ENCODE peak calls at places on chromosomes 7 and 10, in four cellular contexts. S, Q, O and U are unnamed samples.

GRCh38 chr7:107661081-107661864 is 645 bp downstream of the SLC26A4 start:
- DNase-seq in O (peak; percentile 61), S (peak; percentile 60), Q (no peak), U (peak; percentile 7)

GRCh38 chr7:132846086-132846485 is 235.8 kb downstream of the CHCHD3 start:
- DNase-seq in O (no peak), Q (no peak), S (no peak), U (no peak)

GRCh38 chr7:78198756-78199155 is 400.2 kb downstream of the PHTF2 start:
- DNase-seq in Q (no peak), O (peak; percentile 38), S (no peak), U (no peak)

GRCh38 chr10:32795598-32796183 is 162.3 kb downstream of the ITGB1 start:
- DNase-seq in S (peak; percentile 45), O (peak; percentile 70), Q (peak; percentile 15), U (no peak)

GRCh38 chr10:66941491-66941890 is 15.7 kb downstream of the LRRTM3 start:
- DNase-seq in O (no peak), S (no peak), Q (no peak), U (no peak)

GRCh38 chr7:29885626-29886025 is 79.3 kb downstream of the WIPF3 start:
- DNase-seq in S (no peak), Q (no peak), O (no peak), U (no peak)

GRCh38 chr10:78851652-78852051 is 217.1 kb upstream of the ZMIZ1 start:
- DNase-seq in O (peak; percentile 55), Q (no peak), S (no peak), U (no peak)

GRCh38 chr10:132868995-132869394 is 73.4 kb downstream of the CFAP46 start:
- DNase-seq in Q (no peak), O (no peak), S (no peak), U (no peak)

GRCh38 chr10:10596256-10596655 is 421.4 kb upstream of the CELF2 start:
- DNase-seq in S (no peak), O (no peak), Q (no peak), U (no peak)

GRCh38 chr7:55081067-55081853 is 62.4 kb downstream of the EGFR start:
- DNase-seq in Q (no peak), S (no peak), O (peak; percentile 7), U (no peak)

GRCh38 chr10:18204050-18204449 is 63.8 kb downstream of the CACNB2 start:
- DNase-seq in Q (no peak), S (no peak), O (no peak), U (no peak)

GRCh38 chr10:118309911-118310310 is 32.2 kb downstream of the FAM204A start:
- DNase-seq in O (no peak), S (no peak), Q (no peak), U (no peak)

GRCh38 chr10:133159950-133160812 is at the start of gene KNDC1:
- DNase-seq in Q (peak; percentile 81), S (no peak), O (peak; percentile 79), U (no peak)

GRCh38 chr7:137469858-137470257 is 126.3 kb upstream of the PTN start:
- DNase-seq in S (no peak), O (no peak), Q (no peak), U (no peak)

GRCh38 chr7:96118449-96119001 is 203.4 kb downstream of the SLC25A13 start:
- DNase-seq in S (no peak), Q (no peak), O (no peak), U (no peak)

GRCh38 chr7:139651308-139651707 is 126.5 kb downstream of the HIPK2 start:
- DNase-seq in Q (no peak), S (no peak), O (no peak), U (no peak)

GRCh38 chr7:94510582-94511456 is 1.2 kb downstream of the CASD1 start:
- DNase-seq in Q (no peak), S (peak; percentile 54), O (peak; percentile 50), U (no peak)

GRCh38 chr7:22052650-22053336 is 107.1 kb upstream of the CDCA7L start:
- DNase-seq in S (no peak), O (no peak), Q (no peak), U (no peak)

GRCh38 chr7:158581440-158582088 is 6.1 kb downstream of the PTPRN2 start:
- DNase-seq in O (no peak), Q (no peak), S (no peak), U (no peak)
- H3K9me3 ChIP-seq in O (peaks cover 29% of the 10 kb centered on the region), Q (no peaks in the 10 kb centered on the region), S (peaks cover 31% of the 10 kb centered on the region), U (no peaks in the 10 kb centered on the region)

GRCh38 chr10:31700222-31700621 is 228.4 kb downstream of the ARHGAP12 start:
- DNase-seq in S (no peak), Q (no peak), O (peak; percentile 22), U (no peak)

GRCh38 chr10:31693499-31693898 is 235.1 kb downstream of the ARHGAP12 start:
- DNase-seq in O (no peak), Q (no peak), S (no peak), U (no peak)

GRCh38 chr10:31698169-31698890 is 230.3 kb downstream of the ARHGAP12 start:
- DNase-seq in O (peak; percentile 95), S (no peak), Q (no peak), U (no peak)

GRCh38 chr10:31694929-31695837 is 233.4 kb downstream of the ARHGAP12 start:
- DNase-seq in S (no peak), Q (no peak), O (no peak), U (no peak)

GRCh38 chr10:31697271-31698168 is 231.1 kb downstream of the ARHGAP12 start:
- DNase-seq in O (peak; percentile 84), S (no peak), Q (no peak), U (no peak)
- H3K4me3 ChIP-seq in O (peak overlapping the region; percentile 76), S (no peak overlapping the region), Q (no peak overlapping the region), U (no peak overlapping the region)

DNA sequence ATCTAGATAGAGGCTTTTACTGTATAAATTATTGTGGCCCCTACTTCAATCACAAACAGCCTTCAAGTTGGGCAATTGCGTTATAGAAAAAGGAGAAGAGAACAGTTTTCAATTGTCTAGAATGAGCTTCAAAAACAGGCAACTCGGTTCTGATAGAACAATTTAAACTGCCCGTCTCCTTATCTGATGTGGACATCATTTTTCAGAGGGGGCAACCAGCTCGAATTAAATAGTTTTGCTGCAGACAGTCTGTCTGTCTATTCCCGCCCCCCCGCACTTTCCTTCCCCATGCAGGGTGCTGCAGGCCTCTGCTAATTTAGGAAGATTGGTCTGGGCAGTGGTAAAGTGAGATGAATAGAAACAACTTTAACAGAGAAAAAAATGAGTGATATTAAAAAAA is 58.4 kb downstream of the BUB3 start:
- DNase-seq in O (no peak), Q (no peak), S (no peak), U (no peak)
- H3K9me3 ChIP-seq in O (peaks cover 25% of the 10 kb centered on the region), Q (no peaks in the 10 kb centered on the region), S (peaks cover 8% of the 10 kb centered on the region), U (no peaks in the 10 kb centered on the region)

DNA sequence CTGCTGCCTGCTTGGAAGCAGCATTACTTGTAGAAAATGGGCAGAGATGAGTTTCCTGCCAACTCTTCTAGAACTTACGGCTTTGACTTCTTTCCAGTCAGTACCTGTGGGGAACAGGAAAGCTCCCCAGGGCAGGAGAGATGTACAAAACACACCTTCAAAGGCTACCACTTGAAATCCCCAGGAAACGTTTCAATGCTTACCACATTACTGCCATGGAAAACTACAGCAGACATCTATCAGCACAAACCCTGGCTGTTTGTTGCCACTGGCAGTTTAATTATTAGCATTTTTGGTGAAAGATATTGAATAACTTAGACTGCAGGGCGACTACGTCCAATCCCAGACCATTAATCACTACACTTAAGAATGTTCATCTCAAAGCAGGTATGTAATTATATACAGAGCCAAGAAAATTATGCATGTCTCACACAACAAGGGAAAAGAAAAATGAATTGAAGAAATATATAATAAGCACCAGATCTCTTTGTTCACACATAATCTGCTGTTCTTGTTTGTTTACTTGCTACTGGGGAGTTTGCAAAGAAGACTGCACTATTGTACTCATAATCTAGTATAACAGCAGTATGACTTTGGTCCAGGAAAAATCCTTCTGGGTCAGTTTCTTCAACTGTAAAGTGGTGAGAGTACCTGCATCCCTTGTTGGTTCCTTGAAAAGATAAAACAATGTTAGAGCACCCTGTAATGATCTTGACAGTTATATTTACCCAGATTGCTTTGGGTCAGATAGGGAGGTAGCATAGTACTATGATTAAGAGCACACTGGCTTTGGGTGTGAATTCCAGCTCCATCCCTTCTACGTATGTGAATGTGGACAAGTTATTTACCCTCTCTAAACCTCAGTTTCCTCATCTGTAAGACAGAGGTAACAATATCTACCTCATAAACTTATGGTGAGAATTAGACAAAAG is 138.3 kb downstream of the DOCK4 start:
- DNase-seq in S (peak; percentile 36), O (no peak), Q (no peak), U (no peak)
- H3K4me3 ChIP-seq in S (no peak overlapping the region), O (no peak overlapping the region), Q (no peak overlapping the region), U (no peak overlapping the region)

GRCh38 chr7:151213826-151214225 is 3.5 kb upstream of the H2BK1 start:
- DNase-seq in Q (no peak), O (no peak), S (no peak), U (no peak)

GRCh38 chr7:151210087-151210854 is at the start of gene H2BK1:
- DNase-seq in S (no peak), Q (no peak), O (no peak), U (no peak)

GRCh38 chr7:151211155-151211772 is 976 bp upstream of the H2BK1 start:
- DNase-seq in S (no peak), Q (no peak), O (no peak), U (no peak)

GRCh38 chr7:151215396-151215795 is 5.1 kb upstream of the H2BK1 start:
- DNase-seq in Q (no peak), S (no peak), O (no peak), U (no peak)

GRCh38 chr7:151212626-151213025 is 2.3 kb upstream of the H2BK1 start:
- DNase-seq in O (no peak), Q (no peak), S (no peak), U (no peak)
- H3K9me3 ChIP-seq in O (no peaks in the 10 kb centered on the region), Q (no peaks in the 10 kb centered on the region), S (no peaks in the 10 kb centered on the region), U (no peaks in the 10 kb centered on the region)

GRCh38 chr7:102913846-102914245 is 1.0 kb downstream of the LRRC17 start:
- DNase-seq in S (no peak), Q (no peak), O (no peak), U (no peak)
- H3K4me3 ChIP-seq in S (no peak overlapping the region), Q (no peak overlapping the region), O (no peak overlapping the region), U (no peak overlapping the region)

GRCh38 chr7:7173956-7174632 is 8.2 kb upstream of the C1GALT1 start:
- DNase-seq in O (no peak), Q (no peak), S (no peak), U (no peak)
- H3K9me3 ChIP-seq in O (peaks cover 53% of the 10 kb centered on the region), Q (no peaks in the 10 kb centered on the region), S (peaks cover 25% of the 10 kb centered on the region), U (no peaks in the 10 kb centered on the region)

DNA sequence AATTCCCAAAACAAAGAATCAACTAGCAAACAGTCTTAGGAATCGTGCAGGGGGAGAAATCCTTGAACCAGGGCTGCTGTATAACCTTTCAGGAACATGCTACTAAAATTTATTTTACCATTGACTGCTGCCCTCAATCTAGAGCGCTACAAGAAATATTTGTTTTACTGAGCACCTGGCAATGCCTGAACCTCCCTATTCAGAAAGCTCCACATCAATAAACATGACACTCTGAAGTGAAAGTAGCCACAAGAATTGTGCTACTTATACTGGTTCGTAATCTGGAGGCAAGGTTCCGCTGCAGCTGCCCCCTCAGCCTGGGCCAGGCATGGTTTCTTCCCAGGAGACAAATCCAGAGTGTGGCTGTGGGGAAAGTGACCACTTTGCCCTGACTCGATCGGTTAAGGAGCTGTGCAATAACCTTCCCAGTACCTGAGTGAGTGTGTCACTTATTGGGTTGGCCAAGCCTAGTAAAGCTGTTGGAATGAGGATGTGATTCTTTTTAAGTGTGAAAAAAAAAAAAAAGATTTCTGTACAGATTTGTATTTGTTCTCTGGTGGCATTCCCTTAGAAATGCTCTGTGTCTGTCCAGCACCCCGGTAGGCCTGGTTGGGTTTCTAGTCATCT is 7.7 kb downstream of the VWA2 start:
- DNase-seq in O (no peak), S (no peak), Q (no peak), U (no peak)
- H3K4me3 ChIP-seq in O (no peak overlapping the region), S (no peak overlapping the region), Q (no peak overlapping the region), U (no peak overlapping the region)

GRCh38 chr10:82742478-82742877 is 867.5 kb downstream of the NRG3 start:
- DNase-seq in O (peak; percentile 55), Q (no peak), S (peak; percentile 13), U (no peak)
- H3K9me3 ChIP-seq in O (no peaks in the 10 kb centered on the region), Q (no peaks in the 10 kb centered on the region), S (no peaks in the 10 kb centered on the region), U (no peaks in the 10 kb centered on the region)